ENCODE peak calls at places on chromosomes 11 and 22, in four cellular contexts. E is heart right ventricle, L is upper lobe of right lung, X is cardiac muscle cell. C is an unnamed sample.

GRCh38 chr22:22018825-22019658 is 36.5 kb upstream of the TOP3B start:
- DNase-seq in E (no peak), L (no peak), X (no peak), C (no peak)

GRCh38 chr11:74950374-74950969 is 1.4 kb downstream of the SPCS2 start:
- DNase-seq in E (no peak), L (no peak), X (no peak), C (no peak)

GRCh38 chr22:49951001-49951677 is 9.4 kb upstream of the PIM3 start:
- DNase-seq in E (no peak), L (peak; percentile 98), X (no peak), C (peak; percentile 89)

GRCh38 chr11:8777907-8778767 is 95.5 kb downstream of the RPL27A start:
- DNase-seq in E (peak; percentile 71), L (no peak), X (no peak), C (no peak)

GRCh38 chr11:78898376-78898775 is 323.7 kb upstream of the NARS2 start:
- DNase-seq in E (no peak), L (no peak), X (no peak), C (no peak)

GRCh38 chr11:94671553-94672366 is 96.4 kb upstream of the AMOTL1 start:
- DNase-seq in E (no peak), L (no peak), X (no peak), C (no peak)

GRCh38 chr22:29377979-29378378 is 10.4 kb downstream of the AP1B1 start:
- DNase-seq in E (no peak), L (no peak), X (no peak), C (peak; percentile 37)

GRCh38 chr11:96002339-96002738 is 78.4 kb upstream of the MTMR2 start:
- DNase-seq in E (no peak), L (no peak), X (no peak), C (no peak)

GRCh38 chr11:12090061-12090572 is 20.3 kb upstream of the MICAL2 start:
- DNase-seq in E (peak; percentile 19), L (peak; percentile 66), X (peak; percentile 63), C (no peak)

GRCh38 chr11:118216621-118217526 is 7.9 kb downstream of the JAML start:
- DNase-seq in E (no peak), L (no peak), X (no peak), C (no peak)

GRCh38 chr22:48866906-48867597 is 960.6 kb downstream of the BRD1 start:
- DNase-seq in E (no peak), L (peak; percentile 62), X (no peak), C (no peak)

GRCh38 chr22:45631140-45631539 is 40.5 kb upstream of the ATXN10 start:
- DNase-seq in E (no peak), L (peak; percentile 47), X (no peak), C (no peak)

GRCh38 chr11:117097567-117098268 is 510 bp downstream of the SIK3 start:
- DNase-seq in E (peak; percentile 44), L (peak; percentile 82), X (no peak), C (peak; percentile 61)

GRCh38 chr22:39266398-39267030 is 21.7 kb upstream of the PDGFB start:
- DNase-seq in E (no peak), L (no peak), X (peak; percentile 70), C (no peak)

GRCh38 chr11:59053387-59053786 is 32.7 kb upstream of the GLYATL1B start:
- DNase-seq in E (peak; percentile 51), L (peak; percentile 81), X (peak; percentile 70), C (peak; percentile 71)

GRCh38 chr11:118232659-118233058 is 7.8 kb upstream of the JAML start:
- DNase-seq in E (no peak), L (no peak), X (no peak), C (no peak)

GRCh38 chr11:84719935-84720577 is 907.1 kb downstream of the DLG2 start:
- DNase-seq in E (no peak), L (no peak), X (no peak), C (no peak)

GRCh38 chr22:23836692-23837495 is 1.9 kb downstream of the DERL3 start:
- DNase-seq in E (no peak), L (no peak), X (no peak), C (no peak)

GRCh38 chr22:38417252-38418060 is 37.5 kb downstream of the KCNJ4 start:
- DNase-seq in E (no peak), L (peak; percentile 52), X (no peak), C (peak; percentile 9)

GRCh38 chr11:16945671-16946469 is 68.3 kb downstream of the PLEKHA7 start:
- DNase-seq in E (peak; percentile 46), L (peak; percentile 77), X (peak; percentile 76), C (peak; percentile 83)

GRCh38 chr11:2928605-2929510 is at the start of gene PHLDA2:
- DNase-seq in E (peak; percentile 39), L (peak; percentile 86), X (peak; percentile 73), C (no peak)

GRCh38 chr11:47842749-47843148 is 5.4 kb downstream of the NUP160 start:
- DNase-seq in E (no peak), L (no peak), X (no peak), C (no peak)

GRCh38 chr11:47837929-47838328 is 10.2 kb downstream of the NUP160 start:
- DNase-seq in E (no peak), L (no peak), X (no peak), C (no peak)

GRCh38 chr11:47837292-47837691 is 10.9 kb downstream of the NUP160 start:
- DNase-seq in E (no peak), L (no peak), X (no peak), C (no peak)
- H3K36me3 ChIP-seq in E (peaks cover 100% of the 10 kb centered on the region), L (peaks cover 98% of the 10 kb centered on the region), X (peaks cover 86% of the 10 kb centered on the region), C (peaks cover 2% of the 10 kb centered on the region)

DNA sequence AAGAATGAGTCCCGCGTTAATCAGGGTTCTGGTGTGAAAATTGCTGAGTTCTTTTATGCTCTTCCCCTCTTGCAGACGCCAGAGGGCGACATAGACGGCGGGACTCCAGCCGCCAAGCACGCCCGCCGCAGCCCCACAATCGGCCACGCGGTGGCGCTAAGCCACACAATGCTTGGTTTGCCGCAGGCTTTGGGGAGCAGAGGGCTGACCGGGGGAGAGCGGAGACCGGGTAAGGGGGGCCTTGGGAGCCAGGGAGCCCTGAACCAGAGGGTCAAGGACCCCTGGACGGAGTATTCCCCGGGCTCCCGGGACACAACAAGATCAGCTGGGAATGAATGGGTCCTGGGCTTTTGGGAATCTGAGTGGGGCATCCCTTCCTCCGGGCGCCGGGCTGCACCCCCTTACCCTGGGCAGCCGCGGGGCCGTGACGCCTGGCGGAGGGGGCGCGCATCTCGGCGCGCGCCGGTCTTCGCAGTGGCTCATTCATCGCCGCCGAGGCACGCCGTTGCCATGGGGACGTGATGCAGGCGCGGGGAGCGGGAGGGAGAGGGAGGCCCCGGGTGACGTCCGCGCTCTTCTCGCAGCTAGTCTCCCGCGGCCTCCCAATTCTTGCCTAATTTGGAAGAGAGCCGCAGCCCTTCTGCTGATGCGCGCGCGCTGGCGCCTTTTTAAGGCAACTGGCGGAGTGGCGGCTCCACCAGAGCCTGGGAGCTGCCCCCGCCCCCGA is 12.2 kb upstream of the NPAS4 start:
- DNase-seq in E (peak; percentile 87), L (peak; percentile 93), X (peak; percentile 96), C (peak; percentile 93)
- H3K4me3 ChIP-seq in E (peak overlapping the region; percentile 53), L (peak overlapping the region; percentile 36), X (peak overlapping the region; percentile 53), C (peak overlapping the region; percentile 19)

GRCh38 chr11:128133501-128133900 is 453.9 kb downstream of the ETS1 start:
- DNase-seq in E (no peak), L (no peak), X (peak; percentile 33), C (no peak)
- TF ChIP-seq CTCF in E (no peak), L (no peak), X (no peak), C (no peak)

GRCh38 chr11:68584991-68585524 is 99.3 kb upstream of the GAL start:
- DNase-seq in E (peak; percentile 15), L (no peak), X (peak; percentile 7), C (no peak)

GRCh38 chr11:68582416-68583046 is 101.8 kb upstream of the GAL start:
- DNase-seq in E (peak; percentile 26), L (no peak), X (no peak), C (no peak)

GRCh38 chr11:68581901-68582300 is 102.4 kb upstream of the GAL start:
- DNase-seq in E (no peak), L (no peak), X (no peak), C (no peak)

GRCh38 chr11:68583047-68583446 is 101.3 kb upstream of the GAL start:
- DNase-seq in E (no peak), L (no peak), X (peak; percentile 45), C (no peak)

DNA sequence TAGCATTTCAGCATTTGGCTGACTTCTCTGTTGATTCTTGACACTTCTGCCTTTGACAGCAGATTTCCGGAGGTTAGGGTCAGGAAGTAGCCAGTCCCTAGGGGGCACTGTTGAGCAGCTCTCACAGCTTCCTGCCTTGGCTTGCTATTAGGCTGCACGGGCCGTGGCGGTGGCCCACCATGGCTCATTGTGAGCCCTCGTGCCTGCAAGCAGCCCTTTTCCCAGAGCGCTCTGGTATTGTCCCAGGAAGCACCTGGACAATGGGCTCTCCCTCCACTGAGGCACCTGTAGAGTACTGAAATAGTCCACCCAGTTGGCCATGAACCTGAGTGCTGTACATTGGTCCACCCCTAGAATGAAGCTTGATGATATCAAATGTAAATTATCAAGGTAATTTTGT is 100.2 kb upstream of the GAL start:
- DNase-seq in E (peak; percentile 46), L (no peak), X (peak; percentile 23), C (peak; percentile 53)
- H3K36me3 ChIP-seq in E (peaks cover 89% of the 10 kb centered on the region), L (peaks cover 47% of the 10 kb centered on the region), X (peaks cover 34% of the 10 kb centered on the region), C (peaks cover 8% of the 10 kb centered on the region)

DNA sequence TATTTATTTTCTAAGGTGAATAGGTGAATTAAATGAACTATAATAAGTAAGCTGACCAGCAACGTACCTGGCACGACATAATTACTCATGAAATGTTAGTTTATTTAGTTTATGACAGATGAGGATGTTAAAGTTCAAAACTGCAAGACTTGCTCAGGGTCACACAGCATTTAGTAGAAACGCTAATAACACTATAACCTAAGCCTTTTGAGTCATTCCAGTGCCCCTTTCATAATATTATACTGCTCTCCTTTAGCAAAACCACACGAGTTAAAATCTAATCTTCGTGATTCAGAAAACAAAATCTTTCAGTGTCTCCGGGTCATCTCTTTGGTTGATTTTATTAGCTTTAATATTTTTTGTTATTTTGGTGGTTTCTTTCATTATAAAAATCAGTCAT is 39.6 kb downstream of the BTBD10 start:
- DNase-seq in E (no peak), L (no peak), X (no peak), C (no peak)
- H3K4me3 ChIP-seq in E (no peak overlapping the region), L (no peak overlapping the region), X (no peak overlapping the region), C (no peak overlapping the region)

DNA sequence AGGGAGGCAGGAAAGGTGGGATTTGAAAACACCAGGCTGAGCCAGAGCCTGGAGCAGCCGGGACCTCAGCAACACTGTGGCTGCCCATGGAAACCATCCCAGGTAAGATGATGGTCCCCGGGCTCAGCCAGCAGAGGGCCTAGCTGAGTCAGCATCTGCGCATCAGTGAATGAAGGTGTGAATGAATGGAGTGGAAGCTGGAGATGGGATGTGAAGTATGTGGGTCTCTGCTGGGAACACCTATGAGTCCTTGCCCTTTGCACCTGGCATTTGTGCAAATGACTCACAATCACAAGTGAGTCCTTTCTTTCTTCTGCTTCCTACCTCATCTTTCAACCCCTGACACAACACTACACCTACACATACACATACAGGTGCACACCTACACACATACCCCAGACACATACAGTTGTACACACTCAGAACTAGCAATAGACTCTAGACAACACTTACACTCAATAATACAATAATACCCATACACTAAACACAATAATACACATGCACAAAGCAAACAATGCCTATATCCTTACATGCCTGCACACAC is 62.8 kb upstream of the PRDM11 start:
- DNase-seq in E (no peak), L (no peak), X (no peak), C (peak; percentile 52)
- TF ChIP-seq CTCF in E (peak; percentile 16), L (peak; percentile 23), X (peak; percentile 61), C (peak; percentile 40)

C was measured in Caco-2.